ENCODE peak calls at places on chromosomes 13 and 19, in eight cellular contexts. C is GM12865, V is body of pancreas, W is GM23338, K is type B pancreatic cell, A is cardiac muscle cell, E is cardiac fibroblast, F is AG09319. Q is an unnamed sample.

GRCh38 chr19:49431330-49431749 is 6.2 kb downstream of the GFY start:
- DNase-seq in V (no peak), C (no peak), A (no peak), E (no peak), K (no peak), F (no peak), W (no peak), Q (no peak)

GRCh38 chr19:6822311-6822670 is 49.8 kb downstream of the VAV1 start:
- DNase-seq in F (no peak), W (no peak), K (no peak), E (no peak), V (no peak), C (no peak), A (no peak), Q (no peak)

GRCh38 chr19:46984077-46985010 is 35.3 kb upstream of the NPAS1 start:
- DNase-seq in F (no peak), E (peak), W (no peak), A (peak), K (no peak), C (no peak), V (no peak), Q (no peak)

GRCh38 chr19:33722456-33723239 is 74.0 kb upstream of the KCTD15 start:
- DNase-seq in W (no peak), C (no peak), E (no peak), V (no peak), F (no peak), K (no peak), A (peak), Q (no peak)

GRCh38 chr19:3213159-3213558 is 11.3 kb upstream of the CELF5 start:
- DNase-seq in F (no peak), V (no peak), K (no peak), E (no peak), C (no peak), W (no peak), A (no peak), Q (no peak)

GRCh38 chr13:31476753-31477152 is 262.6 kb upstream of the RXFP2 start:
- DNase-seq in K (no peak), W (peak), C (no peak), E (peak), A (no peak), F (no peak), V (no peak), Q (no peak)

GRCh38 chr19:1826557-1827521 is 14.8 kb upstream of the ATP8B3 start:
- DNase-seq in W (peak), V (no peak), K (no peak), C (no peak), E (no peak), F (no peak), A (no peak), Q (no peak)

GRCh38 chr19:44071824-44072542 is at the start of gene ZNF284:
- DNase-seq in C (peak), E (peak), A (peak), K (peak), W (peak), F (peak), V (peak), Q (peak)

GRCh38 chr13:79404985-79405384 is 1.1 kb downstream of the RBM26 start:
- DNase-seq in E (no peak), K (no peak), A (no peak), F (no peak), V (no peak), W (peak), C (peak), Q (no peak)

GRCh38 chr13:50197705-50198104 is 182.5 kb downstream of the KCNRG start:
- DNase-seq in A (no peak), W (no peak), E (no peak), F (no peak), C (no peak), V (no peak), K (no peak), Q (no peak)

GRCh38 chr13:79654520-79654919 is 173.6 kb downstream of the NDFIP2 start:
- DNase-seq in F (no peak), A (no peak), K (no peak), V (no peak), C (no peak), W (no peak), E (no peak), Q (no peak)

GRCh38 chr13:34349091-34349722 is 531.3 kb downstream of the RFC3 start:
- DNase-seq in W (no peak), V (peak), F (peak), A (no peak), E (peak), K (no peak), C (no peak), Q (peak)

GRCh38 chr19:3423183-3423829 is 56.9 kb downstream of the NFIC start:
- DNase-seq in C (no peak), E (peak), K (no peak), A (no peak), V (no peak), W (no peak), F (no peak), Q (no peak)

GRCh38 chr13:76882431-76882830 is 3.8 kb downstream of the KCTD12 start:
- DNase-seq in K (no peak), E (peak), W (no peak), C (peak), A (no peak), F (no peak), V (no peak), Q (peak)

DNA sequence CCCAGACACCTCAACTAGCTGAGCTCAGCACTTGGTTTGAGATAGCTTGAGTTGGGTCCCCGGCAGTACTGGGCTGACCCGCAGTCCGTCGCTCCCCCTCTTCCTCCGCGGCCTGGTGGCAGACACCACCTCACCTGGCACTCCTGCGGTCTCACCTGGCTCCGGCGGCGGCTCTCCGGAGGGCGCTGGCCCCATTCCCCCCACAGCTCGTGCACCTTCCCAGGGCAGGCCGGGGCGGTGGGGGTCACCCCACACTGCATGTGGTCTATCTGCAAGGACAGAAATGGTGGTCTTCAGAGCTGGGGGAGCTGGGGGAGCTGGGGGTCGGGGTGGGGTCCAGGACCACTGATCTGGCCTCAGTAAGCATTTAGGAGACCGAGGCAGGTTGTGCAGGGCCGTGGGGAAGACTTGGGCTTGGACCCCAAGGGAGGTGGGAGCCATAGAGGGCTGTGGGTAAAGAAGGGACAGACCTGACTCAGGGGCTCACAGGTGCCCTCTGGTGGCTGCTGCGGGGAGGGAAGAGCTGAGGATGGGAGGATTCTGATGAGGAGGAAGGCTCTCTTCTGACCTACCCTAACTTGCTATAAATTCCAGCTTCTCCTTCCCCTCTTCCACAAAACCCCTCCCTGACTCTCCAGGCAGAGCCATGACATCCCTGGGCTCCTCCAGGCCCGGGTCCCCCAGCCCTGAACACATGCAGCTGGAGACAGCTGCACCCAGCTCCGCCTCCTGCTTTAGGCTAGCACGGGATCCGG is 6.7 kb upstream of the PLIN4 start:
- DNase-seq in K (peak), E (peak), A (peak), W (peak), C (peak), V (peak), F (no peak), Q (no peak)
- TF ChIP-seq CTCF in K (peak), E (peak), A (peak), W (peak), C (peak), V (peak), F (peak), Q (peak)

GRCh38 chr19:40744554-40745401 is 5.5 kb downstream of the ACTMAP start:
- DNase-seq in K (no peak), W (peak), F (no peak), A (peak), E (no peak), C (peak), V (no peak), Q (no peak)
- TF ChIP-seq CTCF in K (peak), W (peak), F (no peak), A (no peak), E (no peak), C (peak), V (no peak), Q (no peak)

GRCh38 chr19:15025237-15025636 is 24.0 kb upstream of the CASP14 start:
- DNase-seq in F (no peak), W (peak), K (no peak), V (peak), E (no peak), A (no peak), C (peak), Q (no peak)
- TF ChIP-seq CTCF in F (no peak), W (peak), K (peak), V (peak), E (no peak), A (no peak), C (peak), Q (peak)

GRCh38 chr13:86563308-86563707 is 764.1 kb upstream of the SLITRK6 start:
- DNase-seq in K (no peak), V (no peak), E (peak), F (no peak), W (no peak), A (no peak), C (no peak), Q (no peak)

GRCh38 chr13:86569119-86569518 is 769.9 kb upstream of the SLITRK6 start:
- DNase-seq in W (no peak), A (no peak), E (no peak), F (no peak), V (no peak), C (no peak), K (no peak), Q (no peak)

GRCh38 chr13:86569974-86570373 is 770.8 kb upstream of the SLITRK6 start:
- DNase-seq in F (no peak), W (no peak), C (no peak), V (no peak), K (no peak), E (no peak), A (no peak), Q (no peak)

GRCh38 chr13:86562876-86563275 is 763.7 kb upstream of the SLITRK6 start:
- DNase-seq in E (no peak), V (no peak), K (no peak), C (no peak), F (no peak), W (no peak), A (no peak), Q (no peak)

GRCh38 chr13:86567119-86567518 is 767.9 kb upstream of the SLITRK6 start:
- DNase-seq in W (peak), K (no peak), F (no peak), A (peak), E (no peak), C (no peak), V (peak), Q (no peak)
- TF ChIP-seq CTCF in W (peak), K (peak), F (no peak), A (peak), E (no peak), C (no peak), V (peak), Q (no peak)

GRCh38 chr13:81990652-81991051 is 1649.7 kb upstream of the SPRY2 start:
- DNase-seq in W (peak), V (no peak), C (no peak), F (no peak), A (no peak), E (no peak), K (no peak), Q (no peak)
- TF ChIP-seq CTCF in W (peak), V (no peak), C (no peak), F (no peak), A (no peak), E (no peak), K (no peak), Q (no peak)

DNA sequence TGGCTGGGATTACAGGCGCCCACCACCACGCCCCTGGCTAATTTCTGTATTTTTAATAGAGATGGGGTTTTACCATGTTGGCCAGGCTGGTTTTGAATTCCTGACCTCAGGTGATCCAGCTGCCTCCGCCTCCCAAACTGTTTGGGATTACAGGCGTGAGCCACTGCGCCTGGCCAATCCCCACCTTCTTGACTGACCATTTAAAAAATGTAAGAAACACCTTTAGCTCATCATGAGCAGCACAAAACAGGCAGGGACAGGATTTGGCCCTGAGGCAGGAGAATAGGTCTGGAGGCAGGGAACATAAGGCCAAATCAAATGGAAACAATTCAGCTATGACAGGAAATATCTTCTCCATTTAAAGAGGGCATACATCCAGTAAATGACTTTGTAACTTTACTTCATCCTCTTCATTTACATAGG is 1.4 kb upstream of the MPV17L2 start:
- DNase-seq in E (no peak), F (no peak), W (no peak), V (no peak), C (no peak), K (no peak), A (no peak), Q (no peak)
- TF ChIP-seq CTCF in E (no peak), F (no peak), W (no peak), V (no peak), C (no peak), K (no peak), A (no peak), Q (no peak)

DNA sequence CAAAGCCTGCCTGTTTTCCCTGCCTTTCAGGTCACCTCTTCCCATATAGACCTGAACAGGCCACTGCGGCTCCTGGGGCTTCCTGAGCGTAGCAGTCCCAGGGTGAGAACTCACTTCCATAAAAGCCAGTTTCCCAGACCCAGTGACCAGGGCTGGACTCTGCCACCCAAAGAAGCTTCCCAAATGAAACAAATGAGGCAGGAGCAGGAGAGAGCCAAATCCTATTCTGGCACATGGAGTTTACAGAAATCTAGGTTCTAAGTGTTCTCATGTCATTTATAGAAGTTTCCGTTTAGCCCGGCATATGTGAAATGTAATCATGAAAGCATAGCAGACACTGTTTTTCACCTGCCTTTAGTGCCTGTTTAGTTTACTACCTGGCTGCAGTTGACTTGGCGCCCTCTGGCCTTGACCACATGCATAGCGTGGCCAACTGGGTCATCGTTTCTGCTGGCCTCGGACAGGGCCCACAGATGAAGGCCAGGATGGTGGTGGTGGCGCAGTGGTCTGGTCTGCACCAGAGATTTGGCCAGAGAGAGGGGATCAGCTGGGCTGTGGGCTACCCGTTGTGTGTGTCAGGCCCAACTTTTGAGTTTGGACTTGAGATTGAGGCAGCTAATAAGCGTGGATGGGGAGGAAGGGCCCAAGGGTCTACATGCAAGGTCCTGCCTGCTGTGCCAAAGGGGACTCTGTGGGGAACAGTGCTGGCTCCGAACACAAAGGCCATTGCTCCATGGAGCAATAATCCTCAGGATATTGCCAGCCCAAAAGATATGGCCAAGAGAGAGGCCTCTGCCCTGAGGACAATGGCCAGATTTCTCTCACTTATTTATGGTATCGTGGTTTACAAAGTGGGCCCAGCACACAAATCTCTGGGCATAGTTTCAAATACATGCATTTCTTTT is 43.3 kb downstream of the NFIX start:
- DNase-seq in C (no peak), K (no peak), V (no peak), A (no peak), W (no peak), E (no peak), F (no peak), Q (no peak)
- TF ChIP-seq CTCF in C (no peak), K (no peak), V (no peak), A (no peak), W (peak), E (no peak), F (no peak), Q (no peak)

GRCh38 chr19:57466489-57466888 is 9.5 kb upstream of the VN1R1 start:
- DNase-seq in W (no peak), F (no peak), E (no peak), V (no peak), C (no peak), K (no peak), A (no peak), Q (no peak)

GRCh38 chr19:57465680-57466381 is 8.9 kb upstream of the VN1R1 start:
- DNase-seq in C (peak), V (no peak), W (peak), K (no peak), A (no peak), E (peak), F (no peak), Q (no peak)
- TF ChIP-seq CTCF in C (peak), V (no peak), W (peak), K (peak), A (peak), E (peak), F (peak), Q (no peak)

GRCh38 chr19:35151273-35152065 is 3.1 kb upstream of the FXYD5 start:
- DNase-seq in E (no peak), F (no peak), A (no peak), C (no peak), V (no peak), K (no peak), W (peak), Q (no peak)
- TF ChIP-seq CTCF in E (no peak), F (no peak), A (no peak), C (no peak), V (no peak), K (no peak), W (no peak), Q (no peak)

GRCh38 chr13:45282994-45283393 is 58.0 kb downstream of the TPT1 start:
- DNase-seq in K (no peak), W (no peak), C (no peak), V (no peak), A (no peak), E (no peak), F (no peak), Q (no peak)

GRCh38 chr13:45276887-45277286 is 64.1 kb downstream of the TPT1 start:
- DNase-seq in A (no peak), W (no peak), E (no peak), K (no peak), F (no peak), V (no peak), C (no peak), Q (no peak)

GRCh38 chr13:45278096-45278645 is 62.8 kb downstream of the TPT1 start:
- DNase-seq in E (peak), F (no peak), V (no peak), A (no peak), C (no peak), K (no peak), W (no peak), Q (no peak)

DNA sequence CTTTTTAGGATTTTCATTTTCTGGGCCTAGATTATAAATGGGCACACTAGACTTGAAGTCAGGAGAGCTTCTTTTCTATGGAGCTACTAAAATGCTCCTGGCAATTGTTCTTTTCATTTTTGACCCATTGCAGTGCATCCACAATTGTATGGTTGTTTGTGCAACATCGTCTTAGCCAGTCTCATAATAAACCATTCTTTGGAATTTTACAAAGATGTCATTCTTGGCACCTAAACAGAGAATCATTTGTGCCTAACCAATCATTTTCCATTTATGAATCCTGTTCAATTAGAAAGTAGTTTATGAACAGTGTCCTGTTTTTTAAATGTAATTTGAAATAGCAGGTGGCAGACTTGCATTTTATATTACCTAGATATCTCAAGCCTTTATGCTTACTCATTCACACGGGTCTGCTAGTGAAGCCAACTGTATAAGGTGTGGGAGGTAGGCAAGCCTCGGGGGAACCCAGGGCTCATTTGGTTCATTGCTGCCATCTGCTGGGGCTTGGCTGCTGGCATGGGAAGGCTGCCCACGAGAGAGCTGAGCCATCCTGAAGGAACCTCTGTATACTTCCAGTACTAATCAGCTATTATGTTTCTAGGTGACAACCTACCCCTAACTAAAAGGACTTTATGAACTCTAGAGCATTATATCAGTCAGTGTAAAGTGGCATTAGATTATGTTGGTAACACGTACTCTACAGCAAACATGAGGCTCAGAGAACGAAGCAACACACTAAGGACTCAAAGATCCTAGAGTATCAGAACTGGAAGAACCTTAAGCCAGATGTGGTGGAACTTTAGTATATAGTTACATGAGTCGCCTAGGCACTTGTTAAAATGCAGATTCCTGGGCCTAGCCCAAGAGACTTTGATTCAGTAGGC is 60.0 kb downstream of the TPT1 start:
- DNase-seq in C (peak), V (peak), K (no peak), F (peak), A (peak), E (peak), W (peak), Q (no peak)
- TF ChIP-seq CTCF in C (peak), V (peak), K (peak), F (peak), A (peak), E (peak), W (peak), Q (peak)